ENCODE peak calls at places on chromosomes 6 and 20, in ten cellular contexts. G is pancreas; W is endodermal cell; Z is CD8-positive, alpha-beta T cell; J is cardiac muscle cell; F is heart left ventricle; T is tibial artery; M is spleen; N is ovary; U is breast epithelium. I is an unnamed sample. For H3K4me1, the result is how much of the 10 kb centered on the place peaks cover.

GRCh38 chr20:870758-871157 is 37.2 kb downstream of the FAM110A start:
- DNase-seq in T (no peak), U (no peak), W (no peak), F (no peak), N (no peak), J (no peak), G (no peak), M (no peak), Z (no peak), I (no peak)

GRCh38 chr6:38355519-38355918 is 284.2 kb downstream of the BTBD9 start:
- DNase-seq in M (no peak), F (no peak), G (no peak), U (no peak), W (no peak), Z (no peak), N (no peak), T (no peak), J (no peak), I (no peak)

GRCh38 chr6:122797537-122797936 is 8.5 kb downstream of the SMPDL3A start:
- DNase-seq in N (no peak), U (no peak), Z (no peak), J (no peak), T (no peak), W (no peak), F (no peak), M (no peak), G (no peak), I (no peak)

GRCh38 chr6:40380271-40380670 is 206.9 kb downstream of the LRFN2 start:
- DNase-seq in W (no peak), T (no peak), G (no peak), N (no peak), Z (no peak), M (no peak), F (no peak), J (no peak), U (no peak), I (no peak)

GRCh38 chr6:150001295-150001990 is 23.9 kb downstream of the RAET1L start:
- DNase-seq in N (no peak), U (no peak), T (no peak), W (no peak), Z (no peak), F (no peak), M (no peak), J (no peak), G (no peak), I (no peak)

GRCh38 chr6:16130932-16131387 is 2.1 kb downstream of the MYLIP start:
- DNase-seq in M (no peak), W (no peak), J (peak), Z (peak), F (peak), G (no peak), U (no peak), T (no peak), N (no peak), I (peak)

GRCh38 chr6:90610671-90611542 is 24.0 kb upstream of the MAP3K7 start:
- DNase-seq in N (peak), U (no peak), W (peak), F (peak), M (peak), G (peak), Z (peak), J (peak), T (no peak), I (peak)

GRCh38 chr6:167208819-167209576 is 51.2 kb upstream of the GPR31 start:
- DNase-seq in J (no peak), W (peak), F (no peak), N (no peak), Z (no peak), M (no peak), G (no peak), T (no peak), U (no peak), I (no peak)

GRCh38 chr6:150235218-150235617 is 92.4 kb downstream of the PPP1R14C start:
- DNase-seq in U (no peak), N (no peak), J (no peak), Z (no peak), W (no peak), T (no peak), M (no peak), G (no peak), F (no peak), I (no peak)

GRCh38 chr6:7727150-7727950 is 1.5 kb downstream of the BMP6 start:
- DNase-seq in W (peak), M (peak), Z (no peak), G (peak), U (no peak), F (no peak), N (peak), T (no peak), J (peak), I (no peak)

GRCh38 chr6:109033655-109034054 is 61.0 kb downstream of the SESN1 start:
- DNase-seq in M (no peak), U (no peak), Z (no peak), W (no peak), N (no peak), T (no peak), G (no peak), F (no peak), J (no peak), I (no peak)

GRCh38 chr20:50475879-50476292 is 34.3 kb upstream of the PTPN1 start:
- DNase-seq in M (no peak), J (no peak), U (no peak), W (no peak), T (no peak), N (peak), Z (no peak), G (no peak), F (no peak), I (no peak)

GRCh38 chr6:50653253-50653652 is 60.1 kb upstream of the TFAP2D start:
- DNase-seq in U (no peak), M (no peak), W (no peak), J (no peak), Z (no peak), F (no peak), N (no peak), T (no peak), G (no peak), I (no peak)

GRCh38 chr6:117481278-117481925 is 1.1 kb upstream of the DCBLD1 start:
- DNase-seq in Z (peak), M (peak), U (no peak), W (peak), N (no peak), F (no peak), G (no peak), T (peak), J (peak), I (no peak)

GRCh38 chr20:45890997-45891983 is at the start of the genes CTSA and NEURL2:
- DNase-seq in T (peak), U (peak), M (peak), J (peak), N (peak), W (peak), Z (peak), G (peak), F (peak), I (peak)

GRCh38 chr6:125273251-125273650 is 28.5 kb downstream of the HDDC2 start:
- DNase-seq in G (no peak), J (no peak), N (no peak), Z (no peak), F (no peak), M (no peak), U (no peak), T (no peak), W (no peak), I (no peak)

GRCh38 chr20:44457016-44457415 is 18.7 kb upstream of the TTPAL start:
- DNase-seq in Z (no peak), J (no peak), U (no peak), M (no peak), N (no peak), T (no peak), W (no peak), F (no peak), G (no peak), I (no peak)

GRCh38 chr6:105509506-105510331 is 106.8 kb upstream of the PREP start:
- DNase-seq in N (peak), F (peak), W (peak), M (no peak), J (peak), G (no peak), U (no peak), T (no peak), Z (no peak), I (no peak)

DNA sequence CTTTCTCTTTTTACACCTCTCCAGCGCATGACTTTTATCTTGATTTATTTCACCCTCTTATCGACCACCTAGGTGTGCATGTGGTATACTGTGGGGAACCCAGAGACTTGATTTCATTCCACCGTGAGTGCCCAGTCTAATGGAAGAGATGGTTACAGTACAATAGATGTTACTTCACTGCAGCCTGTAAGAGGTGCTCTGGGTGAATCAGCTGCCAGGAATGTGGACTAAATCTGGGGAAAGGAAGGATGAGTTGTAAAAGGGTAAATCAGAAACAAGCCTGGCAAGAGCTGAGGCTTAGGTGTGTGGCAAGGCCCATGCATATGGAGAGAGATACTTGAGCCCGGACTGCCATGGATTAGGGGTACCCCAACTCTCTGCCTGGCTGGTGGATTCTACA is 7.4 kb downstream of the STK35 start:
- DNase-seq in N (no peak), J (no peak), G (no peak), W (no peak), M (no peak), F (no peak), U (no peak), Z (no peak), T (peak), I (no peak)
- TF ChIP-seq CTCF in N (no peak), J (no peak), G (no peak), W (no peak), M (no peak), F (no peak), U (no peak), Z (no peak), T (no peak), I (no peak)

GRCh38 chr6:31202259-31203166 is 32.0 kb upstream of the POU5F1 start:
- DNase-seq in W (peak), G (no peak), N (no peak), U (no peak), Z (no peak), T (no peak), J (no peak), F (no peak), M (peak), I (no peak)

GRCh38 chr6:31203345-31203979 is 33.0 kb upstream of the POU5F1 start:
- DNase-seq in N (no peak), Z (peak), J (no peak), W (no peak), G (no peak), T (no peak), F (no peak), U (no peak), M (no peak), I (peak)

GRCh38 chr6:31208506-31208905 is 38.0 kb upstream of the POU5F1 start:
- DNase-seq in Z (no peak), M (no peak), U (no peak), T (no peak), F (no peak), N (no peak), J (no peak), W (no peak), G (no peak), I (no peak)

GRCh38 chr6:31205638-31206037 is 35.2 kb upstream of the POU5F1 start:
- DNase-seq in W (no peak), Z (no peak), J (no peak), G (no peak), T (no peak), N (no peak), M (no peak), U (no peak), F (no peak), I (no peak)

DNA sequence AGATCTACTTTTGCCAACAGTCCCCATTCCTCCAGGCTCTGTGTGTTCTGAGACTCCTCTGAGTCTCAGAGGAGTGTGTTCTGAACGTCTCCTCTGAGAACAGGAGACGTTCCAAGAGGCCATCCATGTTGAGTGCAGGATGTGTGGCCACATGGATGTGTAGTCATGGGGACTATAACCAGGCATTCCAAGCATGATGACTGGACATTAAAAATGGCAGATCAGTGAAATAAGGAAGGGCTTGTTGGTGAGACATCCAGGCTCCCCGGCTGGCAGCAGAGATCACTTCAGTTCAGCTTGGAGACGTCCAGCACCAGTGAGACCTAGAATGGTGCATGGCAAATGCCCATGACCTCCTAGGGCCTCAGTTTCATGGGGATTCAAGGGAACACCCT is 34.3 kb upstream of the POU5F1 start:
- DNase-seq in G (no peak), M (no peak), J (no peak), N (no peak), Z (no peak), F (no peak), U (no peak), T (no peak), W (no peak), I (no peak)
- H3K27ac ChIP-seq in G (no peak), M (peak), J (no peak), N (no peak), Z (peak), F (no peak), U (peak), T (no peak), W (no peak), I (peak)

GRCh38 chr6:73180076-73180717 is 45.1 kb downstream of the KHDC1L start:
- DNase-seq in Z (no peak), J (no peak), F (no peak), M (no peak), T (no peak), G (no peak), N (no peak), U (no peak), W (no peak), I (no peak)
- H3K4me1 ChIP-seq in Z (under half), J (under half), F (under half), M (under half), T (under half), G (under half), N (under half), U (under half), W (under half), I (under half)

GRCh38 chr6:114344216-114344970 is 1.6 kb upstream of the HS3ST5 start:
- DNase-seq in M (no peak), W (no peak), F (no peak), Z (no peak), T (no peak), N (no peak), G (no peak), J (no peak), U (no peak), I (no peak)

GRCh38 chr6:114344971-114345274 is 2.1 kb upstream of the HS3ST5 start:
- DNase-seq in N (no peak), T (no peak), J (no peak), F (no peak), U (no peak), W (no peak), M (no peak), Z (no peak), G (no peak), I (no peak)

GRCh38 chr6:114343782-114344144 is 940 bp upstream of the HS3ST5 start:
- DNase-seq in W (no peak), J (no peak), F (no peak), T (no peak), U (no peak), M (no peak), N (no peak), G (no peak), Z (no peak), I (no peak)

GRCh38 chr6:114342086-114342825 is 567 bp downstream of the HS3ST5 start:
- DNase-seq in N (no peak), U (no peak), W (peak), Z (no peak), G (peak), T (no peak), M (peak), F (no peak), J (peak), I (no peak)

GRCh38 chr6:114342826-114343781 is at the start of gene HS3ST5:
- DNase-seq in W (peak), Z (no peak), J (peak), T (peak), F (peak), M (peak), U (no peak), N (no peak), G (peak), I (no peak)
- TF ChIP-seq CTCF in W (peak), Z (no peak), J (peak), T (no peak), F (no peak), M (no peak), U (no peak), N (no peak), G (no peak), I (no peak)

I was measured in prostate gland.